ENCODE peak calls at places on chromosomes 4 and X, in four cellular contexts. A, Q, G and D are unnamed samples.
A peak's percentile ranks its signal among the peaks of the same experiment; 100 is the strongest.

GRCh38 chr4:24143741-24144140 is 253.9 kb upstream of the PPARGC1A start:
- DNase-seq in A (no peak), Q (no peak), G (no peak), D (no peak)

GRCh38 chr4:16717266-16717970 is 181.0 kb downstream of the LDB2 start:
- DNase-seq in A (no peak), Q (no peak), G (no peak), D (no peak)

GRCh38 chr4:175560628-175561027 is 251.4 kb downstream of the GPM6A start:
- DNase-seq in A (no peak), Q (no peak), G (no peak), D (no peak)

GRCh38 chr4:85370400-85371032 is 104.4 kb upstream of the ARHGAP24 start:
- DNase-seq in A (peak; percentile 43), Q (no peak), G (peak; percentile 14), D (no peak)

GRCh38 chr4:158193171-158193749 is 17.0 kb upstream of the TMEM144 start:
- DNase-seq in A (no peak), Q (no peak), G (no peak), D (no peak)

GRCh38 chr4:157775971-157776370 is 396.9 kb downstream of the GASK1B start:
- DNase-seq in A (no peak), Q (no peak), G (no peak), D (no peak)

GRCh38 chrX:120560405-120560841 is 339 bp downstream of the CUL4B start:
- DNase-seq in A (peak; percentile 36), Q (peak; percentile 10), G (no peak), D (peak; percentile 27)

GRCh38 chr4:176377705-176378302 is 58.0 kb downstream of the SPCS3 start:
- DNase-seq in A (no peak), Q (no peak), G (no peak), D (no peak)

GRCh38 chrX:9195199-9195880 is 161.4 kb upstream of the FAM9B start:
- DNase-seq in A (no peak), Q (no peak), G (no peak), D (no peak)

GRCh38 chr4:163063891-163064290 is 102.8 kb downstream of the NAF1 start:
- DNase-seq in A (no peak), Q (no peak), G (no peak), D (no peak)

GRCh38 chr4:38967260-38968095 is 64.7 kb downstream of the TMEM156 start:
- DNase-seq in A (no peak), Q (no peak), G (peak; percentile 63), D (no peak)

GRCh38 chrX:132612990-132613564 is 124.2 kb upstream of the MBNL3 start:
- DNase-seq in A (peak; percentile 46), Q (peak; percentile 39), G (no peak), D (no peak)

GRCh38 chr4:68469482-68469881 is 22.2 kb downstream of the TMPRSS11E start:
- DNase-seq in A (no peak), Q (no peak), G (no peak), D (no peak)

GRCh38 chrX:131763674-131764073 is 219.8 kb downstream of the OR13H1 start:
- DNase-seq in A (no peak), Q (no peak), G (no peak), D (no peak)

GRCh38 chrX:36609653-36610585 is 398.2 kb upstream of the FAM47C start:
- DNase-seq in A (no peak), Q (no peak), G (no peak), D (no peak)

GRCh38 chrX:27575565-27575964 is 14.6 kb upstream of the DCAF8L2 start:
- DNase-seq in A (no peak), Q (no peak), G (no peak), D (no peak)

GRCh38 chr4:7904108-7904516 is 35.5 kb downstream of the AFAP1 start:
- DNase-seq in A (no peak), Q (no peak), G (no peak), D (no peak)

GRCh38 chrX:41148553-41148952 is 63.3 kb downstream of the USP9X start:
- DNase-seq in A (no peak), Q (no peak), G (peak; percentile 5), D (no peak)

GRCh38 chr4:89277412-89277811 is 30.2 kb downstream of the GPRIN3 start:
- DNase-seq in A (no peak), Q (no peak), G (no peak), D (no peak)

GRCh38 chrX:110163488-110163887 is 154.4 kb downstream of the AMMECR1 start:
- DNase-seq in A (no peak), Q (no peak), G (no peak), D (no peak)

GRCh38 chrX:74422576-74423288 is 1.4 kb downstream of the SLC16A2 start:
- DNase-seq in A (no peak), Q (peak; percentile 5), G (no peak), D (peak; percentile 2)

GRCh38 chrX:39336709-39337294 is 535.5 kb downstream of the MID1IP1 start:
- DNase-seq in A (no peak), Q (no peak), G (no peak), D (peak; percentile 6)

GRCh38 chrX:49999048-49999447 is 76.7 kb downstream of the CLCN5 start:
- DNase-seq in A (no peak), Q (no peak), G (peak; percentile 29), D (no peak)

GRCh38 chr4:66097271-66097670 is 427.0 kb upstream of the EPHA5 start:
- DNase-seq in A (no peak), Q (no peak), G (no peak), D (no peak)

GRCh38 chrX:30572004-30572403 is 5.6 kb downstream of the TASL start:
- DNase-seq in A (no peak), Q (no peak), G (no peak), D (no peak)

GRCh38 chr4:26235500-26235899 is 85.3 kb upstream of the RBPJ start:
- DNase-seq in A (no peak), Q (no peak), G (no peak), D (no peak)

GRCh38 chrX:42017971-42018370 is 94.6 kb upstream of the CASK start:
- DNase-seq in A (no peak), Q (no peak), G (no peak), D (no peak)

GRCh38 chrX:87664381-87664780 is 146.8 kb downstream of the KLHL4 start:
- DNase-seq in A (no peak), Q (no peak), G (no peak), D (no peak)

GRCh38 chrX:53133400-53133799 is 39.5 kb downstream of the KANTR start:
- DNase-seq in A (no peak), Q (no peak), G (no peak), D (no peak)

GRCh38 chr4:54005475-54005874 is 58.9 kb downstream of the CHIC2 start:
- DNase-seq in A (no peak), Q (no peak), G (no peak), D (no peak)

GRCh38 chr4:40875507-40876150 is 125.9 kb downstream of the NSUN7 start:
- DNase-seq in A (no peak), Q (no peak), G (no peak), D (no peak)

GRCh38 chrX:124190440-124190839 is 142.0 kb upstream of the TEX13D start:
- DNase-seq in A (no peak), Q (no peak), G (no peak), D (no peak)

GRCh38 chrX:115560978-115561604 is at the start of gene PLS3:
- DNase-seq in A (peak; percentile 92), Q (no peak), G (no peak), D (no peak)

GRCh38 chr4:183094393-183095198 is 4.5 kb upstream of the WWC2 start:
- DNase-seq in A (peak; percentile 95), Q (no peak), G (no peak), D (no peak)

GRCh38 chr4:85762204-85762884 is 287.4 kb downstream of the ARHGAP24 start:
- DNase-seq in A (no peak), Q (no peak), G (no peak), D (no peak)

GRCh38 chrX:150475466-150475865 is 93.0 kb upstream of the MTM1 start:
- DNase-seq in A (no peak), Q (no peak), G (no peak), D (no peak)

GRCh38 chr4:89177807-89178206 is 66.5 kb downstream of the TIGD2 start:
- DNase-seq in A (no peak), Q (no peak), G (no peak), D (no peak)

GRCh38 chr4:22719218-22719617 is 26.5 kb downstream of the GBA3 start:
- DNase-seq in A (no peak), Q (no peak), G (no peak), D (no peak)

GRCh38 chr4:118351851-118352827 is 664 bp downstream of the PRSS12 start:
- DNase-seq in A (peak; percentile 45), Q (peak; percentile 1), G (no peak), D (peak; percentile 3)